ENCODE peak calls at places on chromosomes 11 and 22, in four cellular contexts. K is dorsolateral prefrontal cortex, J is AG04450, S is sigmoid colon. H is an unnamed sample.

GRCh38 chr11:92259861-92260260 is 35.2 kb downstream of the FAT3 start:
- DNase-seq in K (no peak), J (no peak), S (no peak), H (no peak)

GRCh38 chr11:84612645-84613044 is 1014.5 kb downstream of the DLG2 start:
- DNase-seq in K (no peak), J (no peak), S (no peak), H (no peak)

GRCh38 chr11:87036756-87037449 is 831 bp upstream of the TMEM135 start:
- DNase-seq in K (no peak), J (no peak), S (no peak), H (no peak)

GRCh38 chr22:47396105-47396504 is 633.7 kb downstream of the TBC1D22A start:
- DNase-seq in K (no peak), J (no peak), S (no peak), H (no peak)

GRCh38 chr11:123640677-123641494 is 13.5 kb downstream of the SCN3B start:
- DNase-seq in K (peak; percentile 54), J (no peak), S (no peak), H (no peak)

GRCh38 chr11:5092821-5093585 is 23.6 kb downstream of the OR52E1 start:
- DNase-seq in K (no peak), J (no peak), S (no peak), H (no peak)

GRCh38 chr22:47327241-47327640 is 564.8 kb downstream of the TBC1D22A start:
- DNase-seq in K (no peak), J (no peak), S (no peak), H (no peak)

GRCh38 chr11:128342511-128343133 is 244.7 kb downstream of the ETS1 start:
- DNase-seq in K (no peak), J (no peak), S (peak; percentile 72), H (no peak)

GRCh38 chr11:1608363-1608762 is at the start of gene KRTAP5-3:
- DNase-seq in K (no peak), J (no peak), S (no peak), H (no peak)

GRCh38 chr11:96324912-96325311 is 18.1 kb downstream of the MAML2 start:
- DNase-seq in K (no peak), J (no peak), S (no peak), H (no peak)

GRCh38 chr11:1089738-1090599 is 15.3 kb downstream of the MUC2 start:
- DNase-seq in K (peak; percentile 21), J (no peak), S (no peak), H (no peak)

GRCh38 chr11:93849751-93850584 is 450 bp downstream of the VSTM5 start:
- DNase-seq in K (no peak), J (no peak), S (no peak), H (peak; percentile 81)

GRCh38 chr22:37267128-37267587 is 15.2 kb upstream of the CYTH4 start:
- DNase-seq in K (no peak), J (no peak), S (no peak), H (no peak)

GRCh38 chr11:96013459-96014213 is 89.7 kb upstream of the MTMR2 start:
- DNase-seq in K (no peak), J (no peak), S (peak; percentile 57), H (no peak)

GRCh38 chr11:95067828-95068244 is 1.1 kb downstream of the SRSF8 start:
- DNase-seq in K (no peak), J (no peak), S (no peak), H (no peak)

GRCh38 chr22:37259540-37260029 is 15.5 kb upstream of the RAC2 start:
- DNase-seq in K (peak; percentile 35), J (no peak), S (no peak), H (no peak)

GRCh38 chr11:3971756-3972404 is 116.4 kb downstream of the STIM1 start:
- DNase-seq in K (no peak), J (no peak), S (no peak), H (no peak)

GRCh38 chr11:45266693-45267451 is 19.3 kb downstream of the SYT13 start:
- DNase-seq in K (no peak), J (no peak), S (no peak), H (no peak)

GRCh38 chr11:10751581-10751940 is 515 bp downstream of the CTR9 start:
- DNase-seq in K (no peak), J (no peak), S (no peak), H (no peak)

GRCh38 chr11:103736323-103736722 is 300.1 kb upstream of the DDI1 start:
- DNase-seq in K (no peak), J (no peak), S (no peak), H (no peak)

GRCh38 chr11:85826096-85826855 is 15.3 kb upstream of the SYTL2 start:
- DNase-seq in K (peak; percentile 54), J (no peak), S (no peak), H (no peak)

GRCh38 chr11:45185228-45185729 is 38.8 kb downstream of the PRDM11 start:
- DNase-seq in K (no peak), J (no peak), S (no peak), H (no peak)

GRCh38 chr11:69540118-69541000 is 58.9 kb downstream of the LINC01488 start:
- DNase-seq in K (no peak), J (no peak), S (peak; percentile 62), H (no peak)
- TF ChIP-seq CTCF in K (no peak), J (no peak), S (no peak), H (no peak)

GRCh38 chr11:72238040-72238450 is 5.9 kb downstream of the PHOX2A start:
- DNase-seq in K (no peak), J (no peak), S (peak; percentile 90), H (no peak)
- TF ChIP-seq CTCF in K (peak; percentile 61), J (peak; percentile 79), S (peak; percentile 78), H (peak; percentile 72)

DNA sequence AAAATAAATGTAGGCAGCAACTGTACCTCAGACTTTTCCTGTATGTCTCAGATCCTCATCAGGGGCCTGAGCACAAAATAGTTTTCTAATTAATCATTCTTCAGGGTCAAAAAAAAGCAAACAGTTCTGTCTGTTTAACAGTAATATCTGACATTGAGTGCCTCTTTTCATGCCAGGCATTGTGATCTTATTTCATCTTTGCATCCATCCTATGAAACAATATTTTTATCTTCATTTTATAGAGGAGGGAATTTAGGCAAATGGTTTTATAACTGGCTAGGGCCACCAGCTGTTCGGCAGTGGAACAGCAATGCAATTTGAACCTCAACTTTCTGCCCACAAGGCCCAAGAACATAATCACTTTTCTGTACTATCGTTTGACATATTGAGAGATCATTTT is 145.6 kb downstream of the WNT7B start:
- DNase-seq in K (no peak), J (no peak), S (no peak), H (no peak)
- TF ChIP-seq CTCF in K (peak; percentile 57), J (peak; percentile 59), S (peak; percentile 59), H (peak; percentile 64)

DNA sequence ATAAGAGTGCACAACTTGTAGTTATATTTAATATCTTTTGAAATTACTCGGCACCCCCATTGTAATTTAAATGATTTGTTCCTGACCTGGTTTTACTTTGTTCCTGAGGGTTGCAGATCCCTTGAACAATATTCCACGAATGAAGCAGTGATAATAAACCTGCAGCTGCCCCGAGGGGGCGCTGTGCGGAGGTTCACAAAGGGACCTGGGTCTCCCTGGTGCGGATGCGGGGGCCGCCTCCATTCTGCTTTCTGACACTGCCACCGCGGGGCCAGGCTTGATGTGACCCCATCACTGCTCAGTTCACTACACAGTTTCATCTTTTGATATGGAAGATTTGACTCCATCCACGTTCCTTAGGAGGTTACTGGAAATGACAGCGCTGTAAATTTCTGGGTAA is 62.9 kb upstream of the PRODH start:
- DNase-seq in K (no peak), J (no peak), S (no peak), H (peak; percentile 70)
- TF ChIP-seq CTCF in K (no peak), J (peak; percentile 11), S (no peak), H (peak; percentile 27)